ENCODE peak calls at places on chromosome X, in nine cellular contexts. One of them, this sample, is unnamed.

GRCh38 chrX:136200466-136200865 is 50.7 kb downstream of the MAP7D3 start:
- DNase-seq in ovary: no peak
- DNase-seq in endothelial cell: no peak
- DNase-seq in PC-3: peak
- DNase-seq in uterus: no peak
- DNase-seq in progenitor cell of endocrine pancreas: no peak
- DNase-seq in right lobe of liver: no peak
- DNase-seq in mammary epithelial cell: peak
- DNase-seq in suprapubic skin: no peak
- DNase-seq in this sample: no peak

GRCh38 chrX:150405006-150405405 is 41.9 kb downstream of the MAMLD1 start:
- DNase-seq in ovary: no peak
- DNase-seq in endothelial cell: no peak
- DNase-seq in PC-3: no peak
- DNase-seq in uterus: no peak
- DNase-seq in progenitor cell of endocrine pancreas: no peak
- DNase-seq in right lobe of liver: no peak
- DNase-seq in mammary epithelial cell: no peak
- DNase-seq in suprapubic skin: no peak
- DNase-seq in this sample: no peak

GRCh38 chrX:56764153-56764974 is 35.3 kb downstream of the NBDY start:
- DNase-seq in ovary: peak
- DNase-seq in endothelial cell: peak
- DNase-seq in PC-3: peak
- DNase-seq in uterus: peak
- DNase-seq in progenitor cell of endocrine pancreas: no peak
- DNase-seq in right lobe of liver: peak
- DNase-seq in mammary epithelial cell: peak
- DNase-seq in suprapubic skin: no peak
- DNase-seq in this sample: peak

GRCh38 chrX:1468250-1468772 is 15.6 kb upstream of the ASMTL start:
- DNase-seq in ovary: no peak
- DNase-seq in endothelial cell: no peak
- DNase-seq in PC-3: peak
- DNase-seq in uterus: no peak
- DNase-seq in progenitor cell of endocrine pancreas: peak
- DNase-seq in right lobe of liver: no peak
- DNase-seq in mammary epithelial cell: peak
- DNase-seq in suprapubic skin: peak
- DNase-seq in this sample: peak

GRCh38 chrX:66030505-66031317 is 9.2 kb downstream of the VSIG4 start:
- DNase-seq in ovary: no peak
- DNase-seq in endothelial cell: peak
- DNase-seq in PC-3: peak
- DNase-seq in uterus: no peak
- DNase-seq in progenitor cell of endocrine pancreas: no peak
- DNase-seq in right lobe of liver: no peak
- DNase-seq in mammary epithelial cell: peak
- DNase-seq in suprapubic skin: no peak
- DNase-seq in this sample: no peak

GRCh38 chrX:151153086-151153485 is 23.3 kb upstream of the GPR50 start:
- DNase-seq in ovary: no peak
- DNase-seq in endothelial cell: peak
- DNase-seq in PC-3: peak
- DNase-seq in uterus: no peak
- DNase-seq in progenitor cell of endocrine pancreas: no peak
- DNase-seq in right lobe of liver: no peak
- DNase-seq in mammary epithelial cell: peak
- DNase-seq in suprapubic skin: no peak
- DNase-seq in this sample: no peak

GRCh38 chrX:43566170-43566569 is 89.9 kb upstream of the MAOA start:
- DNase-seq in ovary: no peak
- DNase-seq in endothelial cell: no peak
- DNase-seq in PC-3: peak
- DNase-seq in uterus: no peak
- DNase-seq in progenitor cell of endocrine pancreas: no peak
- DNase-seq in right lobe of liver: no peak
- DNase-seq in mammary epithelial cell: no peak
- DNase-seq in suprapubic skin: no peak
- DNase-seq in this sample: no peak

GRCh38 chrX:107596651-107597050 is 31.7 kb upstream of the PRPS1 start:
- DNase-seq in ovary: no peak
- DNase-seq in endothelial cell: no peak
- DNase-seq in PC-3: peak
- DNase-seq in uterus: no peak
- DNase-seq in progenitor cell of endocrine pancreas: no peak
- DNase-seq in right lobe of liver: no peak
- DNase-seq in mammary epithelial cell: peak
- DNase-seq in suprapubic skin: no peak
- DNase-seq in this sample: no peak

GRCh38 chrX:30822068-30822671 is 66.9 kb downstream of the TAB3 start:
- DNase-seq in ovary: no peak
- DNase-seq in endothelial cell: no peak
- DNase-seq in PC-3: peak
- DNase-seq in uterus: no peak
- DNase-seq in progenitor cell of endocrine pancreas: no peak
- DNase-seq in right lobe of liver: no peak
- DNase-seq in mammary epithelial cell: no peak
- DNase-seq in suprapubic skin: no peak
- DNase-seq in this sample: no peak

GRCh38 chrX:123108513-123109427 is 75.3 kb upstream of the GRIA3 start:
- DNase-seq in ovary: no peak
- DNase-seq in endothelial cell: no peak
- DNase-seq in PC-3: no peak
- DNase-seq in uterus: no peak
- DNase-seq in progenitor cell of endocrine pancreas: no peak
- DNase-seq in right lobe of liver: no peak
- DNase-seq in mammary epithelial cell: no peak
- DNase-seq in suprapubic skin: no peak
- DNase-seq in this sample: no peak

GRCh38 chrX:64204252-64204651 is 1.3 kb downstream of the AMER1 start:
- DNase-seq in ovary: peak
- DNase-seq in endothelial cell: no peak
- DNase-seq in PC-3: no peak
- DNase-seq in uterus: peak
- DNase-seq in progenitor cell of endocrine pancreas: no peak
- DNase-seq in right lobe of liver: peak
- DNase-seq in mammary epithelial cell: no peak
- DNase-seq in suprapubic skin: no peak
- DNase-seq in this sample: no peak

GRCh38 chrX:24782011-24782410 is 88.3 kb downstream of the POLA1 start:
- DNase-seq in ovary: no peak
- DNase-seq in endothelial cell: no peak
- DNase-seq in PC-3: no peak
- DNase-seq in uterus: no peak
- DNase-seq in progenitor cell of endocrine pancreas: no peak
- DNase-seq in right lobe of liver: no peak
- DNase-seq in mammary epithelial cell: no peak
- DNase-seq in suprapubic skin: no peak
- DNase-seq in this sample: no peak

GRCh38 chrX:25337841-25338240 is 322.1 kb upstream of the ARX start:
- DNase-seq in ovary: no peak
- DNase-seq in endothelial cell: no peak
- DNase-seq in PC-3: no peak
- DNase-seq in uterus: no peak
- DNase-seq in progenitor cell of endocrine pancreas: no peak
- DNase-seq in right lobe of liver: no peak
- DNase-seq in mammary epithelial cell: no peak
- DNase-seq in suprapubic skin: no peak
- DNase-seq in this sample: no peak

GRCh38 chrX:49175435-49175834 is 3.7 kb downstream of the PLP2 start:
- DNase-seq in ovary: no peak
- DNase-seq in endothelial cell: no peak
- DNase-seq in PC-3: no peak
- DNase-seq in uterus: no peak
- DNase-seq in progenitor cell of endocrine pancreas: no peak
- DNase-seq in right lobe of liver: no peak
- DNase-seq in mammary epithelial cell: no peak
- DNase-seq in suprapubic skin: no peak
- DNase-seq in this sample: no peak

GRCh38 chrX:139299309-139299708 is 231.2 kb upstream of the F9 start:
- DNase-seq in ovary: no peak
- DNase-seq in endothelial cell: no peak
- DNase-seq in PC-3: no peak
- DNase-seq in uterus: no peak
- DNase-seq in progenitor cell of endocrine pancreas: no peak
- DNase-seq in right lobe of liver: no peak
- DNase-seq in mammary epithelial cell: no peak
- DNase-seq in suprapubic skin: no peak
- DNase-seq in this sample: no peak

GRCh38 chrX:139293991-139294390 is 236.5 kb upstream of the F9 start:
- DNase-seq in ovary: no peak
- DNase-seq in endothelial cell: no peak
- DNase-seq in PC-3: no peak
- DNase-seq in uterus: no peak
- DNase-seq in progenitor cell of endocrine pancreas: no peak
- DNase-seq in right lobe of liver: no peak
- DNase-seq in mammary epithelial cell: no peak
- DNase-seq in suprapubic skin: no peak
- DNase-seq in this sample: no peak

GRCh38 chrX:139298437-139298836 is 232.1 kb upstream of the F9 start:
- DNase-seq in ovary: no peak
- DNase-seq in endothelial cell: no peak
- DNase-seq in PC-3: no peak
- DNase-seq in uterus: no peak
- DNase-seq in progenitor cell of endocrine pancreas: no peak
- DNase-seq in right lobe of liver: no peak
- DNase-seq in mammary epithelial cell: no peak
- DNase-seq in suprapubic skin: no peak
- DNase-seq in this sample: no peak

GRCh38 chrX:139297638-139298037 is 232.9 kb upstream of the F9 start:
- DNase-seq in ovary: no peak
- DNase-seq in endothelial cell: no peak
- DNase-seq in PC-3: no peak
- DNase-seq in uterus: no peak
- DNase-seq in progenitor cell of endocrine pancreas: no peak
- DNase-seq in right lobe of liver: no peak
- DNase-seq in mammary epithelial cell: no peak
- DNase-seq in suprapubic skin: no peak
- DNase-seq in this sample: no peak
- TF ChIP-seq CTCF in ovary: no peak
- TF ChIP-seq CTCF in endothelial cell: no peak
- TF ChIP-seq CTCF in PC-3: no peak
- TF ChIP-seq CTCF in uterus: no peak
- TF ChIP-seq CTCF in progenitor cell of endocrine pancreas: no peak
- TF ChIP-seq CTCF in right lobe of liver: no peak
- TF ChIP-seq CTCF in mammary epithelial cell: no peak
- TF ChIP-seq CTCF in suprapubic skin: no peak
- TF ChIP-seq CTCF in this sample: no peak

DNA sequence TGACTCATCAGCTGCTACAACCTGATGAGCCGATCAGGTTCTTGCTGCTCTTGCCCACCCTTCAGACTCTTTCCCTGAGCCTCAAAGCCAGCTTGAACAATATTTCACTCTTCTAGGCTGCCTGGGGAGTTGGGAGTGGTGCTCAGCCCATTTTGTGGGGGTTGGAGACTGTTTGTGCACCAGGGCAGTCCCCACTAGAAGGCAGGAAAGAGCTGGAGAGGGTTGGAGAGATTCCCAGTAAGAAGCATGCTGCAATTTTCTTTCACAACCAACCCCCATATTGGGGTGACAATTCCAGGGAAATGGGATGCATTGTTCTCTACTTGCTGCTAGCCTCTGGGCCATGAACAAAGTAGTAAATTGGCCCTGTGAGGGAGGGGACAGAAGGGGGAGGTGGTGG is 44.1 kb downstream of the SLC16A2 start:
- DNase-seq in ovary: no peak
- DNase-seq in endothelial cell: no peak
- DNase-seq in PC-3: no peak
- DNase-seq in uterus: no peak
- DNase-seq in progenitor cell of endocrine pancreas: no peak
- DNase-seq in right lobe of liver: no peak
- DNase-seq in mammary epithelial cell: no peak
- DNase-seq in suprapubic skin: no peak
- DNase-seq in this sample: no peak
- TF ChIP-seq CTCF in ovary: no peak
- TF ChIP-seq CTCF in endothelial cell: no peak
- TF ChIP-seq CTCF in PC-3: no peak
- TF ChIP-seq CTCF in uterus: no peak
- TF ChIP-seq CTCF in progenitor cell of endocrine pancreas: no peak
- TF ChIP-seq CTCF in right lobe of liver: no peak
- TF ChIP-seq CTCF in mammary epithelial cell: no peak
- TF ChIP-seq CTCF in suprapubic skin: no peak
- TF ChIP-seq CTCF in this sample: no peak

DNA sequence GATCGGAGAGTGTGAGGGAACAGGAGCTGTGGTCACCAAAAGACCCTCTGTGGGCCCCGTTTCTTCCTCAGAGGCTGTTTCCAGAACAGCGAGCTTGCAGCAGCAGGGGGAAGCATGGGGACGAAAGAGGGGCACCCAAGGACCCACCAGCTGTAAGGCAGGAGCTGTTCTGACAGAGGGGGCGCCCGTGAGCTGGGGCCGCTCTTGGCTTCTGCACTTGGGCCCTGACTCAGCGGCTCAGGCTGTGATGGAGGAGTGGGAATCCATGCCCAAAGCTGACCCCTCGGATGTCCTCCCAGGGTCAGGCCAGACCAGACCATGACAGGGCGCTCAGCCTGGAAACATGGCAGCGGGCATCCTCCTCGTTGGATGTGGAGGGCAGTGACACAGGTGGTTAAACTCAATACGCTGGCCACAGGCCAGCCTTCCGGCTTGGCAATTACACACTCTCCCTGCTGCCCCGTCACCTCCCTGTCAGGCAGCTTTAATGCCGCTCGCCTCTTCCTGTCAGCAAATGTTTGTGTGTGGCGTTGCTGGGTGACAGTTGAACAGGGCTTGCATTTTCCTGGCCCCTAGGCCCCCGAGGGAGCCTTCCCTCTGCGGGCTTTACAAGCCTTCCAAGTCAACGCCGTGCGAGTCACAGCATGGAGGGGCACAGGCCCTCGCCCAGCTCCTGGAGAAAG is 620.2 kb downstream of the BCOR start:
- DNase-seq in ovary: no peak
- DNase-seq in endothelial cell: peak
- DNase-seq in PC-3: peak
- DNase-seq in uterus: peak
- DNase-seq in progenitor cell of endocrine pancreas: peak
- DNase-seq in right lobe of liver: peak
- DNase-seq in mammary epithelial cell: no peak
- DNase-seq in suprapubic skin: no peak
- DNase-seq in this sample: no peak
- TF ChIP-seq CTCF in ovary: no peak
- TF ChIP-seq CTCF in endothelial cell: no peak
- TF ChIP-seq CTCF in PC-3: peak
- TF ChIP-seq CTCF in uterus: no peak
- TF ChIP-seq CTCF in progenitor cell of endocrine pancreas: peak
- TF ChIP-seq CTCF in right lobe of liver: no peak
- TF ChIP-seq CTCF in mammary epithelial cell: no peak
- TF ChIP-seq CTCF in suprapubic skin: no peak
- TF ChIP-seq CTCF in this sample: no peak

DNA sequence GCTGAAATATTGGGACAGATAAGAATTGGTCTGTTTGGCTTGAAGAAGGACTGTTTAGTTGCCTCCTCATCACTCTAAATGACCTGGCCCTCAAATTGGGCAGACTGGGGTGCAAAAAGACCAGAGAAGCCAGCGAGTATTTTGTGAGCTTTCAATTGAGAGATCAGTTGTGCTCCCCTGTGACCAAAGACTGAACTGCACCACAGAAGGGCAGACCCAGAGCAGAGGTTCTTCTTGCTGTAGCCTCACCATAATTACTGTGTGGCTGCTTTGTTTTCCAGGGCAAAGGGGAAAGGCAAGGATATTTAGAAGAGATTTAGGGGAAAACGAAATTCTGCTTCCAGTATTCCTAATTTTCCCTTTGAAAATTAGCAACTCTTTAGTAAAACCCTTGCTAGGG is 104.0 kb upstream of the MBNL3 start:
- DNase-seq in ovary: no peak
- DNase-seq in endothelial cell: peak
- DNase-seq in PC-3: no peak
- DNase-seq in uterus: peak
- DNase-seq in progenitor cell of endocrine pancreas: no peak
- DNase-seq in right lobe of liver: no peak
- DNase-seq in mammary epithelial cell: no peak
- DNase-seq in suprapubic skin: no peak
- DNase-seq in this sample: no peak
- TF ChIP-seq CTCF in ovary: no peak
- TF ChIP-seq CTCF in endothelial cell: no peak
- TF ChIP-seq CTCF in PC-3: peak
- TF ChIP-seq CTCF in uterus: peak
- TF ChIP-seq CTCF in progenitor cell of endocrine pancreas: peak
- TF ChIP-seq CTCF in right lobe of liver: peak
- TF ChIP-seq CTCF in mammary epithelial cell: peak
- TF ChIP-seq CTCF in suprapubic skin: peak
- TF ChIP-seq CTCF in this sample: peak

This sample was measured in osteocyte.